ENCODE peak calls at places on chromosomes 16 and 17, in five cellular contexts. G, H, N, B and Q are unnamed samples.

GRCh38 chr16:77888786-77889185 is 100.4 kb downstream of the VAT1L start:
- DNase-seq in H (no peak), G (no peak), N (no peak), B (no peak), Q (no peak)

GRCh38 chr17:33013596-33014375 is 22.1 kb downstream of the SPACA3 start:
- DNase-seq in B (no peak), H (no peak), N (no peak), G (no peak), Q (no peak)

GRCh38 chr17:2343421-2343820 is 6.1 kb downstream of the SGSM2 start:
- DNase-seq in H (no peak), B (no peak), N (no peak), G (no peak), Q (no peak)

GRCh38 chr16:86975445-86975844 is 341.7 kb downstream of the C16orf95 start:
- DNase-seq in B (no peak), G (no peak), H (peak; percentile 77), N (peak; percentile 5), Q (no peak)

GRCh38 chr17:43211123-43211479 is 574 bp upstream of the TMEM106A start:
- DNase-seq in H (no peak), G (no peak), B (no peak), N (no peak), Q (no peak)

GRCh38 chr16:11497329-11497805 is 89.4 kb downstream of the LITAF start:
- DNase-seq in B (peak; percentile 35), G (peak; percentile 10), N (peak; percentile 97), H (no peak), Q (peak; percentile 70)

GRCh38 chr16:80973991-80974390 is 32.7 kb downstream of the CMC2 start:
- DNase-seq in H (no peak), G (no peak), B (no peak), N (no peak), Q (no peak)

GRCh38 chr16:85998178-85998867 is 99.4 kb downstream of the IRF8 start:
- DNase-seq in H (no peak), B (no peak), N (no peak), G (no peak), Q (no peak)

GRCh38 chr17:47804461-47804860 is 17.1 kb downstream of the OSBPL7 start:
- DNase-seq in H (no peak), B (no peak), N (no peak), G (no peak), Q (no peak)

GRCh38 chr17:1590031-1590746 is 27.6 kb upstream of the PITPNA start:
- DNase-seq in B (peak; percentile 66), N (no peak), G (no peak), H (peak; percentile 68), Q (no peak)

GRCh38 chr17:4136373-4136772 is 6.5 kb downstream of the ZZEF1 start:
- DNase-seq in G (no peak), B (no peak), N (peak; percentile 32), H (no peak), Q (no peak)

GRCh38 chr16:11094075-11094593 is 149.8 kb downstream of the CLEC16A start:
- DNase-seq in N (no peak), G (peak; percentile 87), B (no peak), H (no peak), Q (peak; percentile 33)

GRCh38 chr16:48907906-48908634 is 298.1 kb upstream of the N4BP1 start:
- DNase-seq in N (no peak), H (no peak), B (no peak), G (no peak), Q (no peak)

GRCh38 chr16:87874639-87875472 is 5.5 kb upstream of the SLC7A5 start:
- DNase-seq in B (no peak), G (peak; percentile 86), H (no peak), N (no peak), Q (no peak)

GRCh38 chr17:27578718-27579085 is 52.3 kb upstream of the LGALS9 start:
- DNase-seq in B (no peak), N (no peak), G (peak; percentile 77), H (no peak), Q (no peak)

GRCh38 chr17:61475726-61476125 is 23.5 kb downstream of the TBX4 start:
- DNase-seq in H (no peak), N (no peak), B (no peak), G (no peak), Q (no peak)

GRCh38 chr16:66250686-66251405 is 115.6 kb upstream of the CDH5 start:
- DNase-seq in N (peak; percentile 93), G (no peak), B (no peak), H (no peak), Q (no peak)

GRCh38 chr16:22890976-22891375 is 77.0 kb downstream of the HS3ST2 start:
- DNase-seq in H (no peak), B (no peak), N (no peak), G (no peak), Q (no peak)

GRCh38 chr17:7912927-7913524 is 3.1 kb downstream of the RNF227 start:
- DNase-seq in G (peak; percentile 88), N (peak; percentile 86), H (no peak), B (peak; percentile 56), Q (no peak)

GRCh38 chr17:27268394-27269085 is 25.4 kb upstream of the WSB1 start:
- DNase-seq in H (no peak), B (no peak), G (no peak), N (no peak), Q (no peak)